ENCODE peak calls at places on chromosomes 13 and 19, in five cellular contexts. I, V, L, U and R are unnamed samples.

GRCh38 chr19:40214936-40215335 is 3.2 kb downstream of the TTC9B start:
- DNase-seq in V (no peak), I (no peak), U (no peak), L (no peak), R (no peak)

GRCh38 chr13:60411983-60412382 is 15.0 kb downstream of the TDRD3 start:
- DNase-seq in U (no peak), I (no peak), L (no peak), V (no peak), R (no peak)

GRCh38 chr19:10918359-10918758 is 10.1 kb downstream of the YIPF2 start:
- DNase-seq in I (no peak), U (no peak), V (no peak), L (no peak), R (no peak)

GRCh38 chr19:8615022-8615421 is 4.5 kb upstream of the ADAMTS10 start:
- DNase-seq in L (no peak), U (no peak), I (no peak), V (peak), R (no peak)

GRCh38 chr13:48944221-48944620 is 31.5 kb upstream of the FNDC3A start:
- DNase-seq in V (peak), I (no peak), U (no peak), L (no peak), R (no peak)

GRCh38 chr19:7161292-7161691 is 91.8 kb downstream of the ZNF557 start:
- DNase-seq in L (no peak), I (no peak), V (no peak), U (no peak), R (no peak)

GRCh38 chr19:35509018-35509652 is 4.3 kb downstream of the DMKN start:
- DNase-seq in I (no peak), L (no peak), U (no peak), V (no peak), R (no peak)

GRCh38 chr13:38542601-38543000 is 144.3 kb upstream of the FREM2 start:
- DNase-seq in L (peak), I (no peak), U (no peak), V (peak), R (no peak)

GRCh38 chr13:109862627-109863026 is 76.2 kb upstream of the IRS2 start:
- DNase-seq in V (peak), I (no peak), L (no peak), U (no peak), R (no peak)

GRCh38 chr13:113169277-113170272 is 11.1 kb downstream of the PROZ start:
- DNase-seq in U (no peak), L (peak), I (no peak), V (no peak), R (no peak)

GRCh38 chr13:111472083-111472482 is 151.6 kb downstream of the TEX29 start:
- DNase-seq in U (no peak), I (no peak), L (peak), V (no peak), R (no peak)

GRCh38 chr13:75881109-75881775 is 245.1 kb downstream of the LMO7 start:
- DNase-seq in U (no peak), I (no peak), V (no peak), L (no peak), R (no peak)

GRCh38 chr13:60944863-60945262 is 470.8 kb downstream of the PCDH20 start:
- DNase-seq in I (no peak), L (no peak), V (no peak), U (no peak), R (no peak)

GRCh38 chr19:5261151-5261890 is 79.3 kb downstream of the PTPRS start:
- DNase-seq in V (no peak), U (no peak), I (no peak), L (no peak), R (no peak)

GRCh38 chr19:17246681-17247425 is 1.1 kb upstream of the NR2F6 start:
- DNase-seq in I (no peak), L (no peak), U (no peak), V (peak), R (no peak)

GRCh38 chr19:52638601-52639000 is 446 bp upstream of the ZNF83 start:
- DNase-seq in I (no peak), V (peak), U (no peak), L (no peak), R (no peak)

GRCh38 chr13:55583953-55584593 is 1556.6 kb upstream of the PRR20A start:
- DNase-seq in L (no peak), V (no peak), I (no peak), U (no peak), R (no peak)

GRCh38 chr19:31269425-31270127 is 79.7 kb downstream of the TSHZ3 start:
- DNase-seq in I (no peak), U (no peak), L (no peak), V (peak), R (no peak)

GRCh38 chr13:24127116-24127631 is 33.3 kb upstream of the SPATA13 start:
- DNase-seq in L (no peak), U (no peak), V (peak), I (no peak), R (no peak)

GRCh38 chr13:35917252-35917941 is 213.8 kb downstream of the DCLK1 start:
- DNase-seq in U (no peak), L (peak), V (no peak), I (no peak), R (no peak)
- H3K4me3 ChIP-seq in U (no peak), L (no peak), V (no peak), I (no peak), R (peak)

GRCh38 chr13:21813844-21814243 is 143.0 kb downstream of the FGF9 start:
- DNase-seq in U (no peak), V (no peak), L (no peak), I (no peak), R (no peak)

GRCh38 chr13:21812192-21812626 is 141.3 kb downstream of the FGF9 start:
- DNase-seq in V (no peak), L (no peak), U (no peak), I (no peak), R (no peak)

GRCh38 chr13:21817878-21818277 is 147.0 kb downstream of the FGF9 start:
- DNase-seq in U (no peak), V (no peak), L (no peak), I (no peak), R (no peak)

GRCh38 chr13:21813110-21813509 is 142.2 kb downstream of the FGF9 start:
- DNase-seq in L (no peak), U (no peak), I (no peak), V (no peak), R (no peak)
- TF ChIP-seq CTCF in L (no peak), U (no peak), I (no peak), V (no peak), R (no peak)

DNA sequence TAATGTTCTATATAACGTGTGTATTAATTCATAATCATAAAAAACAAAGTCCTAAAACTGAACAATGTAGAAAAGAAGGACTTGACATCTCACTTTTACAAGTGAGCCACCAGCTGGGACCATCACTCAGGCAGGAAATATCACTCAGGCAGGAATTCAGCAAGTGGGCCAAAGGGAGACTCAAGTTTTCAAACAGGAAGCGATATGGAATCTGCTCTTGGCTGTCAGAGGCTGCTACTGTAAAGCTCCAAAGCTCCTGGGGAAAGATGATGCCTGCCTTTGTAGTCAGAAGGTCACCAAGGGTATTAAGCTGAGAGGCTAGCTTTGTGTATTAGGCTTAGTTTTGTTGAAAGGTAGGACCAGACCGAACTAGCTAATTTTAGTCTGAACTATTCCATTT is 5.5 kb upstream of the AKAP11 start:
- DNase-seq in V (peak), L (no peak), U (no peak), I (no peak), R (peak)
- H3K4me3 ChIP-seq in V (no peak), L (no peak), U (no peak), I (no peak), R (no peak)

GRCh38 chr19:58338825-58339558 is 12.2 kb downstream of the ZSCAN22 start:
- DNase-seq in L (no peak), I (no peak), V (peak), U (no peak), R (no peak)
- TF ChIP-seq CTCF in L (no peak), I (no peak), V (no peak), U (no peak), R (no peak)

GRCh38 chr13:78599911-78600310 is 3.4 kb downstream of the POU4F1 start:
- DNase-seq in I (no peak), V (no peak), U (no peak), L (no peak), R (no peak)

GRCh38 chr13:78600317-78600899 is 2.9 kb downstream of the POU4F1 start:
- DNase-seq in L (no peak), I (no peak), V (no peak), U (no peak), R (no peak)

GRCh38 chr13:78602561-78603239 is 652 bp downstream of the POU4F1 start:
- DNase-seq in U (no peak), I (no peak), V (no peak), L (no peak), R (no peak)

GRCh38 chr13:78601886-78602560 is 1.3 kb downstream of the POU4F1 start:
- DNase-seq in L (no peak), V (no peak), I (no peak), U (no peak), R (no peak)

DNA sequence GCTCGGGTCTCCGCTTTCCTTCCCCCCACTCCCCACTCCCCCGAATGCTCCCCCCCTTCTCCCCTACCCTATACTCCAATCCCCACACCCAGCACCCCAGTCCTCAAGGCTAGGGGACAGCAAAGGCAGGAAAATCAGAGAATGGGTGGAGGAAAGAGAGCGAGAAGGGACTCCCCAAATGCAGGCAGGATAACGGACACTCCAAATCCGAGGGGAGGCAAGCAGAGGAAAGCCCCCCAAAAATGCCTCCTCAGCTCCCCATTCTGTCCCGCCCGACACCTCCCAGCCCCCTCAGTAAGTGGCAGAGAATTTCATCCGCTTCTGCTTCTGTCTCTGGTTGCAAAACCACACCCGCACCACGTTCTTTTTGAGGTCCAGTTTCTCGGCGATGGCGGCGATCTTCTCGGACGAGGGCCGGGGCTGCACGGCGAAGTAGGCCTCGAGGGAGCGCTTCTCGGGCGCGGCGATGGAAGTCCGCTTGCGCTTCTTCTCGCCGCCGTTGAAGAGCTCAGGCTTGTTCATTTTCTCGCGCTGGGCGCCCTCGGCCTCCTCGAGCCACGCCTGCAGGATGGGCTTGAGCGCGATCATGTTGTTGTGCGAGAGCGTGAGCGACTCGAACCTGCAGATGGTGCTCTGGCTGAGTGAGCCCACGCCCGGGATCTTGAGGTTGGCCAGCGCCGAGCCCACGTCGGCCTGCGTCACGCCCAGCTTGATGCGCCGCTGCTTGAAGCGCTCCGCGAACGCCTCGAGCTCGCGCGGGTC is 2.0 kb downstream of the POU4F1 start:
- DNase-seq in L (no peak), I (no peak), V (peak), U (no peak), R (no peak)
- H3K4me3 ChIP-seq in L (no peak), I (no peak), V (no peak), U (no peak), R (no peak)

DNA sequence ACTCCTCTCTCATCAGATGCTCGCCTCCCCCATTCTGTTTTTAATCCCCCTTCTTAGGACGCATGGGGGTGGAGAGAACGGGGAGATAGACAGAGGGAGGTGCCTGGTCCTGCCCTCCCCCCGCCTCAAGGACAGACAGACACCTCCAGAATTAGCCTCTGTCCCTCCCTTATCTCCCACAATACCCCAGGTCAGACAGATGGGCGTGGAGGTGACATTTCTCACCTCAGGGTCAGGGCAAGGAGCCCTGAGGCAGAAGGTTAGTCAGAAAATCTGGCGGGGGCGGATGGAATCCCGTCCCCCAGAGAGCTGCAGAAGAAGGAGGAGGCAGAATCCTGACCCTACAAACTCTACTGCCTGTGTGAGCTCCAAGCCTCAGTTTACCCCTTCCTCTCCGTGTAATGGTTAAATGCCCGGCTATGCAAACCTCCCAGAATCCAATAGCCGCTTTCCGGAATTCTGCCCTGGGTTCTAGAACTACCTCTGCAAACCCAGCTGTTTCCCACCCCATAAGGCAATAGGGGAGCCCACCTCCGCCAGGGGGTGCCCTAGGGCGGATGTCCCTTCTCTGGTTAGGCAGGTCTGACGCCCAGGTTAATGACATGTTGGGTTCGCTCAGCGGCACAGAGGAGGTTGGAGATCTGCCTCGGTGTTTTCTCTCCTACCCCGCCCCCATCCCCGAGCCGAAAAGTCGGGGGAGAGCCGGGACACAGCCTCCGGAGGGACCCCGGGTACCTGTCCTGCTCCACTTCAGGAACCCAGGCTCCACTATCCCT is 900 bp downstream of the PPP1R13L start:
- DNase-seq in I (peak), V (no peak), U (no peak), L (no peak), R (no peak)
- TF ChIP-seq CTCF in I (peak), V (peak), U (no peak), L (no peak), R (peak)

GRCh38 chr19:14514215-14514871 is 3.9 kb downstream of the DNAJB1 start:
- DNase-seq in U (no peak), L (no peak), V (no peak), I (no peak), R (no peak)

GRCh38 chr19:14516746-14517438 is 1.3 kb downstream of the DNAJB1 start:
- DNase-seq in U (no peak), L (no peak), I (no peak), V (no peak), R (no peak)

GRCh38 chr19:14515501-14516047 is 2.6 kb downstream of the DNAJB1 start:
- DNase-seq in U (no peak), L (no peak), V (no peak), I (no peak), R (no peak)

GRCh38 chr19:14517446-14517839 is 754 bp downstream of the DNAJB1 start:
- DNase-seq in L (no peak), V (no peak), I (no peak), U (no peak), R (no peak)

GRCh38 chr19:14516048-14516534 is 2.1 kb downstream of the DNAJB1 start:
- DNase-seq in V (no peak), L (no peak), I (no peak), U (no peak), R (no peak)
- H3K4me3 ChIP-seq in V (peak), L (no peak), I (peak), U (peak), R (peak)